ENCODE peak calls at places on chromosome 14, in four cellular contexts. W is astrocyte of the spinal cord, J is OCI-LY7, K is AG09309. B is an unnamed sample.

GRCh38 chr14:52058346-52058745 is 10.5 kb downstream of the NID2 start:
- DNase-seq in W (no peak), J (no peak), K (no peak), B (no peak)

GRCh38 chr14:92613008-92613658 is 99.6 kb downstream of the RIN3 start:
- DNase-seq in W (no peak), J (peak), K (no peak), B (no peak)

GRCh38 chr14:70648374-70648773 is 6.7 kb downstream of the TTC9 start:
- DNase-seq in W (no peak), J (no peak), K (no peak), B (no peak)

GRCh38 chr14:64910847-64911495 is 3.3 kb upstream of the CHURC1 start:
- DNase-seq in W (peak), J (peak), K (no peak), B (no peak)

GRCh38 chr14:35877276-35877675 is 51.1 kb downstream of the BRMS1L start:
- DNase-seq in W (no peak), J (no peak), K (no peak), B (no peak)

GRCh38 chr14:75242546-75243273 is 35.9 kb upstream of the FOS start:
- DNase-seq in W (peak), J (no peak), K (peak), B (no peak)

GRCh38 chr14:79730911-79731310 is 480.4 kb downstream of the DIO2 start:
- DNase-seq in W (peak), J (no peak), K (peak), B (no peak)

GRCh38 chr14:78129375-78129774 is 40.8 kb upstream of the NRXN3 start:
- DNase-seq in W (no peak), J (no peak), K (no peak), B (no peak)

GRCh38 chr14:65704850-65705249 is 292.3 kb downstream of the FUT8 start:
- DNase-seq in W (no peak), J (no peak), K (no peak), B (no peak)

GRCh38 chr14:93788557-93789365 is 476 bp upstream of the PRIMA1 start:
- DNase-seq in W (no peak), J (no peak), K (no peak), B (no peak)
- TF ChIP-seq CTCF in W (no peak), J (no peak), K (no peak), B (no peak)

GRCh38 chr14:97412933-97413574 is 615.9 kb downstream of the VRK1 start:
- DNase-seq in W (no peak), J (no peak), K (no peak), B (no peak)
- H3K4me3 ChIP-seq in W (peak), J (no peak), K (no peak), B (no peak)

DNA sequence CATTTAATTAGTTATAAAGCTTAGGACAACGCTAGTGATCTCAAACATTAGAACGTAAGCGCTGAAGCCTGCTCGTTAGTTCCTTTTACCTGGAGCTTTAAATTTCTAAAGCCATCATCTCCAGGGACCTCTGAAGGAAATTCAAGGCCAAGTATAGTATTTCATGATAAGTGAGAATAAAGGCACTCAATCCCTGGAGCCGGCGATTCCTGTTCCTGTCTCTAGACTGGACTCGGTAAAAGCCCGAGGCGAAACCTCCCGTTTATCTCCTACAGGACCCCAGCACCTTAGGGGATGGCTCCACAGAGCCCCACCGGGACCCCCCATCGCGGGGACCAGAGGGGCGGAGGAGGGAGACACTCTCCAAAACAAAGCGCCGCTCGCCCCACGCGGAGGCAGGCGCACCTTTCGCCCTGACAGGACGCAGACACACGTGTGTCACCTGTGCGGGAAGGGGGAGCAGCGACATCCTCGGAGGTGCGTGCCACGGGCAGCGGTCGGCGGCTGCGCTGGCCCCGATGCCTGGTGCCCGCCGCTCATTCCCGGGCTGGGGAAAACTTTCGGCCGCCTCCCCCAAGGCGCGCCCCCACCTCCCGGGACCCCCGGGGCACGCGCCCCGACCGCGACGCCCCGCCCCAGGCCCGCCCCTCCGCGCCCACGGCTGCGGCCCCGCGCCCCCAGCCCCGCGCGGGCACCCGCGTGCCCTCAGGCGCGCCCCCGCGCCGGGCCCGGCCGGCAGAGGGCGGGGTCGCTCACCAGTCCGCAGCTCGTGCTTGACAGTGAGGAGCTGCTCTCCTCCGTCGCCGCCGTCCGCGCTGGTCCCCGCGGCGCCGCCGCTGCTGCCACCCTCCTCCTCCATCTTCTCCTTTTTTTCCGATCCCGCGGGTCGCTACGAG is 617 bp downstream of the RPS6KA5 start:
- DNase-seq in W (no peak), J (peak), K (no peak), B (no peak)
- TF ChIP-seq CTCF in W (no peak), J (no peak), K (peak), B (peak)

GRCh38 chr14:24139272-24139934 is 2.0 kb downstream of the EMC9 start:
- DNase-seq in W (no peak), J (no peak), K (no peak), B (no peak)

GRCh38 chr14:24138396-24139271 is 2.6 kb downstream of the PSME1 start:
- DNase-seq in W (no peak), J (no peak), K (no peak), B (no peak)

GRCh38 chr14:24135834-24136683 is at the start of gene PSME1:
- DNase-seq in W (peak), J (peak), K (peak), B (no peak)

GRCh38 chr14:24136684-24137528 is 912 bp downstream of the PSME1 start:
- DNase-seq in W (no peak), J (no peak), K (no peak), B (no peak)

GRCh38 chr14:24137529-24138395 is 1.8 kb downstream of the PSME1 start:
- DNase-seq in W (no peak), J (no peak), K (no peak), B (no peak)
- H3K4me3 ChIP-seq in W (no peak), J (peak), K (no peak), B (no peak)

GRCh38 chr14:22221508-22221907 is 367.5 kb downstream of the DAD1 start:
- DNase-seq in W (peak), J (peak), K (no peak), B (no peak)
- TF ChIP-seq CTCF in W (peak), J (peak), K (peak), B (peak)

GRCh38 chr14:73616831-73617230 is 4.5 kb downstream of the ACOT6 start:
- DNase-seq in W (no peak), J (no peak), K (no peak), B (no peak)

GRCh38 chr14:73613419-73613963 is 1.2 kb downstream of the ACOT6 start:
- DNase-seq in W (no peak), J (no peak), K (no peak), B (no peak)

GRCh38 chr14:73613046-73613383 is 698 bp downstream of the ACOT6 start:
- DNase-seq in W (no peak), J (no peak), K (no peak), B (no peak)

GRCh38 chr14:73610692-73611091 is 1.6 kb upstream of the ACOT6 start:
- DNase-seq in W (peak), J (no peak), K (no peak), B (no peak)

DNA sequence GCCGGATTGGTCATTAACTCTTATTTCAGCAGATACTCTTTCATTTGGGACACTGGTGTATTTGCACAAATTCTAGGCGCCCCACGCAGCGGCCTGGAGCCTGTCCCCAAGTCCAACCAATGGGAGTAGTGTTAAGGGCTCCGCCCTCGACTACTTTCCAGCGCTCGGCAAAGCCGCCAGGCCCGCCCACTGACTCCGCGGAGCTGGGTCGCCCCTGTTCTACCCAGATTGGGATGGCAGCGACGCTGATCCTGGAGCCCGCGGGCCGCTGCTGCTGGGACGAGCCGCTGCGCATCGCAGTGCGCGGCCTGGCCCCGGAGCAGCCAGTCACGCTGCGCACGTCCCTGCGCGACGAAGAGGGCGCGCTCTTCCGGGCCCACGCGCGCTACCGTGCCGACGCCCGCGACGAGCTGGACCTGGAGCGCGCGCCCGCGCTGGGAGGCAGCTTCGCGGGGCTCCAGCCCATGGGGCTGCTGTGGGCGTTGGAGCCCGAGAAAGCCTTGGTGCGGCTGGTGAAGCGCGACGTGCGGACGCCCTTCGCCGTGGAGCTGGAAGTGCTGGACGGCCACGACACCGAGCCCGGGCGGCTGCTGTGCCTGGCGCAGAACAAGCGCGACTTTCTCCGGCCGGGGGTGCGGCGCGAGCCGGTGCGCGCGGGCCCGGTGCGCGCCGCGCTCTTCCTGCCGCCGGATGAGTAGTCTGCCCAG is at the start of gene ACOT6:
- DNase-seq in W (peak), J (no peak), K (peak), B (no peak)
- H3K4me3 ChIP-seq in W (peak), J (no peak), K (peak), B (peak)

GRCh38 chr14:24095196-24096068 is 1.3 kb downstream of the PCK2 start:
- DNase-seq in W (peak), J (peak), K (no peak), B (no peak)

GRCh38 chr14:24094839-24095195 is 706 bp downstream of the PCK2 start:
- DNase-seq in W (peak), J (peak), K (no peak), B (no peak)

GRCh38 chr14:24092960-24093900 is 881 bp upstream of the PCK2 start:
- DNase-seq in W (no peak), J (no peak), K (no peak), B (no peak)

GRCh38 chr14:24092110-24092959 is 1.8 kb upstream of the PCK2 start:
- DNase-seq in W (no peak), J (no peak), K (no peak), B (no peak)

DNA sequence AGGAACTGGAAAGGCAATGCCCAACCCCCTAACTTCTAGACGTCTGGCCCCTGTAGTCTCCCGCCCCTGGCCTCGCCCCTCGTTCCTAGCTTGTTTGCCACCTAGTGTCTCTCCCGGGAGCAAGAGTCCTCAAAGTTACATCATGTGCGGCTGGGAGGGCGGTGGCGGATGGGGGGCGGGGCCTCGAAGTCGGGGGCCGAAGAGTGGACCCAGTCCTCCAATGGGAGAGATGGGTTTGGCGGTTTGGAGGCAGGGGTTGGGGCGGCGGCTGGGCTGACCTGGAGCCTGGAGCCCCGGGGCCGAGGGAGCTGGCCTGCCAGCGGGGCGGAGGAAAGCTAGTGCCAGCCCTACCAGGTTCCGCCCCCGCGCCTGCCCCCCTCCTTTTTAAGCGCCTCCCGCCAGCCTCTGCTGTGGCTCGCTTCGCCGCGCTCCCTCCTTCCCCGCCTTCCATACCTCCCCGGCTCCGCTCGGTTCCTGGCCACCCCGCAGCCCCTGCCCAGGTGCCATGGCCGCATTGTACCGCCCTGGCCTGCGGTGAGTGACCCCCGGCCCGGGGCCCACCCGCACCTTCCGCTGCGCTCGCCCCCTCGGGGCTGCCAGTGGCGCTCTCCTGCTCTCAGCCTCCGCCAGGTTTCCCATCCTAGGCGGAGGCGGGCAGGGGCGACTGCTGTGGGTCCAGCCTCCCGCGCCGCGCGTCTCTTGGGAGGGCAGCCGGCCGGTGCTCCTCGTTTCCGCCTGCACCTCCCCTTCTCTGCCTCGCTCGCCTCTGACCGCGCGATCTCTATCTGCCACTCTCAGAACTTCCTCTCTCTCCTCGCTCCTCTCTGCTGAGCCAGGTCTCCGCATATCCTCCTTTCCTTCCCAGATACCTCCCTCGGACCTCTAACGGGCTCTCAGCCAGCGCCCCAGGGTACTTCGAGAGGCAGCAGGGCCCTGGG is at the start of gene PCK2:
- DNase-seq in W (peak), J (peak), K (peak), B (peak)
- TF ChIP-seq CTCF in W (peak), J (peak), K (peak), B (peak)

DNA sequence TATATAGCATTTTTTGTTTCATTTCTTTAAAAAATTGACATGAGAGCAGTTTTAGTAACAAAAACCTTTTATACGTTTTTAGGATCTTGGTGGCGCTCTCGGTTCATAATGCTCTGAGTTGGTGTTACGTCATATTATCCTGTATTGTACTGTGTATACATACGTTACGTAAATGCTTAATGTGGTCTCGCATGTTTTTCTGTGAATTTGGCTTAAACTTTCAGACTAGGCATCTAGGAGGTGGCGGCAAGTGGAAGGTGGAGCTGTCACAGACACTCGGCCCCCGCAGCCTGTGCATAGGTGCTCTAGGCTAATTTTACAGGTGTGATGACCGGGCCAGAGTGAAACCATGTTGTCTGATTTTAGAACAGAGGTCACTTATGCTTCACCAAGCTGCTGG is 60.0 kb downstream of the PPP2R5C start:
- DNase-seq in W (no peak), J (no peak), K (no peak), B (no peak)
- H3K4me3 ChIP-seq in W (no peak), J (peak), K (no peak), B (no peak)

GRCh38 chr14:58129208-58129607 is 22.8 kb downstream of the ARMH4 start:
- DNase-seq in W (no peak), J (no peak), K (no peak), B (no peak)
- TF ChIP-seq CTCF in W (peak), J (no peak), K (peak), B (no peak)